ENCODE peak calls at places on chromosomes 4 and X, in eight cellular contexts. P is K562, L is chondrocyte, I is mesothelial cell of epicardium, H is transverse colon, R is GM12864, Y is neural crest cell, N is upper lobe of left lung. S is an unnamed sample.

GRCh38 chrX:131322646-131323045 is 33.5 kb upstream of the IGSF1 start:
- DNase-seq in Y (no peak), L (no peak), I (no peak), H (no peak), P (no peak), R (no peak), N (no peak), S (no peak)

GRCh38 chr4:122718265-122718664 is 14.2 kb upstream of the BBS12 start:
- DNase-seq in I (no peak), Y (no peak), N (no peak), L (no peak), H (no peak), R (no peak), P (no peak), S (no peak)

GRCh38 chr4:71771613-71772012 is 12.3 kb downstream of the GC start:
- DNase-seq in R (no peak), H (no peak), P (no peak), Y (no peak), N (no peak), I (no peak), L (no peak), S (no peak)

GRCh38 chr4:129059028-129059427 is 34.3 kb downstream of the SCLT1 start:
- DNase-seq in H (no peak), Y (no peak), P (no peak), R (no peak), I (no peak), L (no peak), N (no peak), S (no peak)

GRCh38 chr4:74449571-74450297 is 4.8 kb downstream of the AREG start:
- DNase-seq in L (no peak), R (no peak), I (no peak), Y (no peak), H (no peak), N (no peak), P (no peak), S (no peak)

GRCh38 chr4:36332023-36332781 is 50.8 kb downstream of the DTHD1 start:
- DNase-seq in N (no peak), I (no peak), L (no peak), Y (no peak), P (no peak), R (peak), H (no peak), S (no peak)

GRCh38 chrX:84186603-84187358 is 1.2 kb downstream of the RPS6KA6 start:
- DNase-seq in H (peak), P (no peak), Y (no peak), L (no peak), N (no peak), I (no peak), R (no peak), S (no peak)

GRCh38 chr4:155738548-155738947 is 20.3 kb upstream of the GUCY1B1 start:
- DNase-seq in H (no peak), R (no peak), Y (no peak), L (no peak), I (no peak), P (no peak), N (no peak), S (no peak)

GRCh38 chrX:103376118-103376978 is at the start of gene BEX3:
- DNase-seq in P (no peak), Y (peak), L (no peak), I (peak), H (peak), R (no peak), N (peak), S (peak)

GRCh38 chr4:113116414-113117345 is 67.2 kb downstream of the ANK2 start:
- DNase-seq in R (no peak), Y (no peak), P (no peak), H (no peak), I (no peak), N (no peak), L (no peak), S (no peak)

GRCh38 chr4:190014771-190015537 is 12.1 kb downstream of the FRG2 start:
- DNase-seq in H (no peak), L (peak), R (no peak), N (no peak), P (peak), I (no peak), Y (no peak), S (no peak)

GRCh38 chr4:184775854-184776555 is 42.1 kb upstream of the CENPU start:
- DNase-seq in R (no peak), N (no peak), P (no peak), L (no peak), H (no peak), Y (no peak), I (no peak), S (no peak)

GRCh38 chr4:90051999-90052398 is 75.2 kb upstream of the CCSER1 start:
- DNase-seq in R (no peak), H (no peak), L (no peak), N (no peak), I (no peak), P (no peak), Y (no peak), S (no peak)

GRCh38 chrX:123976671-123977316 is 15.3 kb downstream of the STAG2 start:
- DNase-seq in H (no peak), L (no peak), N (no peak), P (peak), R (no peak), I (no peak), Y (no peak), S (no peak)

GRCh38 chr4:19005211-19005610 is 983.7 kb upstream of the LCORL start:
- DNase-seq in N (no peak), Y (no peak), H (no peak), R (no peak), I (no peak), P (no peak), L (no peak), S (no peak)

GRCh38 chr4:183806341-183806740 is 98.8 kb upstream of the STOX2 start:
- DNase-seq in I (no peak), Y (no peak), H (no peak), R (no peak), P (no peak), L (no peak), N (no peak), S (peak)

GRCh38 chrX:110734894-110735541 is 60.6 kb downstream of the CHRDL1 start:
- DNase-seq in H (no peak), R (no peak), Y (no peak), L (no peak), P (no peak), I (no peak), N (no peak), S (no peak)

GRCh38 chr4:14176613-14177012 is 549.1 kb upstream of the BOD1L1 start:
- DNase-seq in R (no peak), L (no peak), Y (no peak), N (no peak), I (no peak), P (no peak), H (no peak), S (no peak)

GRCh38 chr4:148196168-148196567 is 246.0 kb downstream of the NR3C2 start:
- DNase-seq in R (no peak), P (no peak), N (no peak), Y (no peak), H (no peak), I (no peak), L (no peak), S (no peak)

GRCh38 chrX:129980540-129981206 is 1.8 kb upstream of the BCORL1 start:
- DNase-seq in I (peak), R (no peak), Y (peak), L (peak), N (peak), P (no peak), H (peak), S (no peak)

GRCh38 chr4:175633310-175633709 is 178.8 kb downstream of the GPM6A start:
- DNase-seq in R (no peak), P (no peak), N (no peak), I (no peak), H (no peak), L (no peak), Y (no peak), S (no peak)

GRCh38 chrX:115560211-115560977 is 580 bp upstream of the PLS3 start:
- DNase-seq in H (no peak), I (no peak), P (no peak), L (no peak), Y (no peak), N (peak), R (no peak), S (no peak)

DNA sequence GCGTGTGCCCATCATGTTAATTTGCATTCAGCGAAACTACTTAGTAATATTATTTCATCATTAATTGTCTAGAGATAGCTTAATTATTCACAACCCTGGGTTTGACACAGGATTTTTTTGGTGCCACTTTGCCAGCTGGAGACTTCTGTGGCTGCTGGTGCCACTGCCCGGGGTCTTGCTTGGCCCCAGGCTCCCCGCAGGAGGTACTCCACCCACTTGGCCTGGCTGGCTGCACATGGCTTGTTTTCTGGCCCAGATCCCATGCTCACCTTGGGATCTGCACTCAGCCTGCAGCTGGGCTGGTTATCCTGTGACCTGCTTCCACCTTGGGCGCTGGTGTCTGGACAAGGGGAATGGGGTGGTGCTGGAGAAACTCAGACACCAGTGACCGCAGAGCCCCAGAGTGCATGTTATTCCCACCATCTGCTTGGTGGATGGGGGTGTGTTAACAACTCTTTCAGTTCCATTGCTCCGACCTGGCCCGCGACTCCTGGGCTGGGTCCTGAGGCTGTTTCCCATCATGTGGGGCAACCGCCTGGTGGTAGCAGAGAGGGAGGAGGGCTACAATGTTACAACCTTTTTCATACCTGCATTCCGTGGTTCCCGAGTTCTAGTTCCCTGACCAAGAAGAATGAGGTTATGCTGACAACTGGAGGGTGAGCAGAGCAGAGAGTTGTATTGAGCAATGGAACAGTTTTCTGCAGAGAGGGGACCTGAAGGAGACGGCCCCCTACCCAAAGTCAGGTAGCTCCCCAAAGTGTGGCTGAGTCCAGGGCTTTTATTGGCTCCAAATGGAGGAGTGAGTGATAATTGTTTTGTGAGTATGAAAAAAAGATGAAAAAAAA is 1950.0 kb upstream of the IGFBP7 start:
- DNase-seq in I (no peak), N (no peak), H (no peak), Y (no peak), P (no peak), R (no peak), L (peak), S (no peak)
- TF ChIP-seq CTCF in I (no peak), N (no peak), H (no peak), Y (no peak), P (no peak), R (no peak), L (no peak), S (no peak)

DNA sequence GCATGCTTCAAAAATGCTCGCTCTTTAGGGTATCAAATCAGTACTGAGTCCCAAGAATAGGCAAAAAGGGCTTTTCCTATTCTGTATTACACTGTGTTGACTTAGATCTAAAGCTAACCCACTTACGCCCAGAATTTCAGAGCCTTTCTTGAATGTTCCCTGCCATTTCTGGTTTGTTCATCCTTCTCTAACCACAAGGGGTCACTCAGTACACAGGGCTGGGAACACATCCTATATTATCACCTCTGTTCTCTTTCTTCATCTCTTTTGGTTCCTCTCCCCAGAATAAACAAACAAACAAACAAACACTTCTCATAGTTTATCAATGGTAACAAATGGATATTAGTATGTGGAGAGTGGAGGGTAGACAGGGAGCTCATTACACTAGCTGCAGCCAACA is 25.5 kb upstream of the MORC4 start:
- DNase-seq in H (no peak), L (no peak), R (no peak), I (no peak), N (no peak), P (peak), Y (no peak), S (no peak)
- TF ChIP-seq CTCF in H (peak), L (peak), R (peak), I (no peak), N (no peak), P (peak), Y (peak), S (peak)

GRCh38 chr4:162497564-162498167 is 333.9 kb upstream of the FSTL5 start:
- DNase-seq in L (no peak), R (peak), N (no peak), P (peak), I (no peak), Y (no peak), H (no peak), S (no peak)
- TF ChIP-seq CTCF in L (peak), R (peak), N (peak), P (peak), I (peak), Y (peak), H (peak), S (peak)

DNA sequence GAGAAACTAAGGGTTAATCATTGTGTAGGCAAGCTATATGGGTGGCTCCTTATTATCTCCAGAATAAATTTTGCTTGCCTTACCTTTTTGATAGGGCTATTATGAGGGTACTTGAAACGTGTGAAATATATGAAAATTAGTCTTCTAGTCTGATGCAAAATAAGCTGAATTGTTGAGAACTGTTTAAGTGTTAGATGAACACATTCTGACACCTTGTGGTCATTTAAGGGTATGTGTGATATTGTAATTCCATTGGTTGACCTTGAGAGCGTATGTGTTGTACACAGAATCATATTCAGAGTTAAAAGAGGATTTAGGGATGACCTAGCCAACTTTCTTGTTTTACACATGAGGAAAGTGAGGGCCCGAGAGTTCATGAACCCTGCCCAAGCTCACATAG is 44.6 kb upstream of the LINC00632 start:
- DNase-seq in R (peak), P (peak), L (no peak), I (no peak), H (no peak), N (no peak), Y (no peak), S (no peak)
- TF ChIP-seq CTCF in R (no peak), P (no peak), L (peak), I (peak), H (peak), N (peak), Y (peak), S (peak)

GRCh38 chrX:11426712-11427081 is 133.5 kb downstream of the AMELX start:
- DNase-seq in Y (no peak), I (no peak), R (no peak), P (no peak), L (no peak), H (no peak), N (no peak), S (no peak)

GRCh38 chrX:11429543-11430085 is 136.4 kb downstream of the AMELX start:
- DNase-seq in N (no peak), L (no peak), Y (no peak), P (no peak), I (no peak), R (no peak), H (no peak), S (no peak)

GRCh38 chrX:11430266-11430665 is 137.1 kb downstream of the AMELX start:
- DNase-seq in Y (no peak), P (no peak), L (no peak), H (no peak), N (no peak), I (no peak), R (no peak), S (no peak)

GRCh38 chrX:11424903-11425674 is 131.9 kb downstream of the AMELX start:
- DNase-seq in H (no peak), I (no peak), Y (no peak), R (no peak), L (no peak), N (no peak), P (no peak), S (no peak)

GRCh38 chrX:11427082-11428033 is 134.1 kb downstream of the AMELX start:
- DNase-seq in H (peak), R (no peak), I (no peak), Y (peak), N (no peak), L (peak), P (peak), S (no peak)
- TF ChIP-seq CTCF in H (no peak), R (no peak), I (no peak), Y (peak), N (peak), L (peak), P (peak), S (peak)

GRCh38 chr4:94538229-94538628 is 86.5 kb downstream of the PDLIM5 start:
- DNase-seq in N (no peak), R (no peak), Y (no peak), P (no peak), L (no peak), I (no peak), H (no peak), S (no peak)
- TF ChIP-seq CTCF in N (no peak), R (no peak), Y (no peak), P (no peak), L (no peak), I (no peak), H (no peak), S (no peak)